ENCODE peak calls at places on chromosomes 13 and 19, in five cellular contexts. Q, H, V, A and D are unnamed samples.

GRCh38 chr19:18044825-18045304 is 36.9 kb downstream of the ARRDC2 start:
- DNase-seq in Q (peak; percentile 23), H (peak; percentile 70), A (peak; percentile 76), V (peak; percentile 83), D (no peak)

GRCh38 chr19:16417660-16418596 is 53.8 kb downstream of the EPS15L1 start:
- DNase-seq in H (peak; percentile 65), Q (peak; percentile 79), V (peak; percentile 44), A (peak; percentile 42), D (no peak)

GRCh38 chr13:113846639-113847318 is 17.1 kb downstream of the GAS6 start:
- DNase-seq in V (no peak), H (no peak), A (no peak), Q (no peak), D (no peak)

GRCh38 chr19:5774921-5775320 is 9.6 kb downstream of the PRR22 start:
- DNase-seq in V (no peak), H (no peak), Q (no peak), A (peak; percentile 8), D (no peak)

GRCh38 chr13:113874177-113874576 is 10.3 kb upstream of the GAS6 start:
- DNase-seq in V (no peak), Q (no peak), H (no peak), A (no peak), D (no peak)

GRCh38 chr19:35882074-35882832 is 13.9 kb downstream of the APLP1 start:
- DNase-seq in H (no peak), Q (no peak), A (peak; percentile 81), V (no peak), D (peak; percentile 63)

GRCh38 chr13:23289917-23290357 is 109.2 kb downstream of the SGCG start:
- DNase-seq in V (no peak), H (no peak), A (peak; percentile 47), Q (no peak), D (no peak)

GRCh38 chr19:55251296-55252081 is 7.3 kb downstream of the PPP6R1 start:
- DNase-seq in A (peak; percentile 16), V (no peak), Q (no peak), H (peak; percentile 20), D (no peak)

GRCh38 chr19:35348909-35349611 is 1.4 kb downstream of the FFAR1 start:
- DNase-seq in Q (no peak), V (no peak), A (no peak), H (no peak), D (no peak)

GRCh38 chr19:44725251-44725650 is 23.3 kb upstream of the BCL3 start:
- DNase-seq in A (no peak), V (no peak), Q (no peak), H (no peak), D (no peak)

GRCh38 chr19:13208131-13208963 is 58.1 kb downstream of the IER2 start:
- DNase-seq in V (peak; percentile 70), Q (peak; percentile 56), A (peak; percentile 76), H (peak; percentile 50), D (no peak)

GRCh38 chr13:30744056-30744684 is 8.8 kb downstream of the ALOX5AP start:
- DNase-seq in A (peak; percentile 61), H (peak; percentile 66), V (peak; percentile 71), Q (no peak), D (no peak)

GRCh38 chr13:108115739-108116138 is 99.6 kb downstream of the LIG4 start:
- DNase-seq in V (no peak), H (no peak), Q (no peak), A (no peak), D (no peak)

GRCh38 chr13:97341135-97341534 is 92.8 kb upstream of the RAP2A start:
- DNase-seq in Q (no peak), A (no peak), V (no peak), H (no peak), D (no peak)

GRCh38 chr13:102978168-102978567 is 88.0 kb downstream of the SLC10A2 start:
- DNase-seq in Q (no peak), H (no peak), A (no peak), V (no peak), D (no peak)

GRCh38 chr19:48308695-48309586 is 16.4 kb upstream of the EMP3 start:
- DNase-seq in V (no peak), Q (peak; percentile 58), H (no peak), A (no peak), D (peak; percentile 30)

GRCh38 chr13:97257800-97258799 is 36.0 kb downstream of the MBNL2 start:
- DNase-seq in V (no peak), A (peak; percentile 90), Q (peak; percentile 30), H (no peak), D (no peak)

GRCh38 chr13:43257765-43258164 is 234.4 kb downstream of the DNAJC15 start:
- DNase-seq in V (no peak), A (no peak), H (no peak), Q (no peak), D (no peak)

GRCh38 chr13:45718063-45718462 is 15.9 kb downstream of the CBY2 start:
- DNase-seq in A (peak; percentile 14), H (no peak), V (no peak), Q (no peak), D (peak; percentile 16)

GRCh38 chr19:50384685-50385535 is 763 bp downstream of the POLD1 start:
- DNase-seq in Q (no peak), H (no peak), V (no peak), A (peak; percentile 16), D (no peak)

GRCh38 chr13:99743079-99743478 is 228.5 kb downstream of the ZIC5 start:
- DNase-seq in A (no peak), Q (no peak), H (no peak), V (no peak), D (peak; percentile 66)

GRCh38 chr19:1987197-1988187 is 28.0 kb downstream of the BTBD2 start:
- DNase-seq in A (no peak), H (no peak), Q (no peak), V (no peak), D (no peak)

GRCh38 chr19:1304197-1304924 is 18.7 kb downstream of the EFNA2 start:
- DNase-seq in V (no peak), Q (no peak), A (no peak), H (no peak), D (no peak)

GRCh38 chr13:39209731-39210633 is 171.7 kb downstream of the NHLRC3 start:
- DNase-seq in H (no peak), Q (no peak), V (no peak), A (peak; percentile 11), D (no peak)

GRCh38 chr19:44697670-44698034 is 1.3 kb upstream of the CEACAM16 start:
- DNase-seq in A (no peak), Q (no peak), H (no peak), V (no peak), D (no peak)

GRCh38 chr13:42981853-42982252 is 10.2 kb downstream of the EPSTI1 start:
- DNase-seq in Q (no peak), V (no peak), A (no peak), H (no peak), D (no peak)

GRCh38 chr13:113035209-113035800 is 66.3 kb downstream of the MCF2L start:
- DNase-seq in V (no peak), Q (no peak), A (no peak), H (no peak), D (no peak)

GRCh38 chr19:8111376-8111775 is 38.0 kb downstream of the FBN3 start:
- DNase-seq in A (no peak), V (no peak), Q (no peak), H (no peak), D (no peak)

GRCh38 chr19:19835560-19836038 is 14.0 kb upstream of the ZNF506 start:
- DNase-seq in Q (no peak), H (no peak), A (no peak), V (no peak), D (no peak)

GRCh38 chr13:73171926-73172325 is 113.1 kb downstream of the KLF5 start:
- DNase-seq in Q (no peak), A (peak; percentile 46), H (no peak), V (no peak), D (no peak)

GRCh38 chr19:7871530-7872305 is 2.5 kb downstream of the PRR36 start:
- DNase-seq in V (peak; percentile 79), A (peak; percentile 85), Q (peak; percentile 92), H (peak; percentile 73), D (peak; percentile 64)

GRCh38 chr19:3366761-3367571 is 583 bp downstream of the NFIC start:
- DNase-seq in A (no peak), V (no peak), Q (no peak), H (no peak), D (no peak)

GRCh38 chr13:40438999-40439797 is 227.2 kb downstream of the FOXO1 start:
- DNase-seq in V (no peak), Q (no peak), H (no peak), A (no peak), D (no peak)

GRCh38 chr19:17348700-17349099 is 11.3 kb downstream of the GTPBP3 start:
- DNase-seq in H (no peak), A (peak; percentile 53), V (no peak), Q (peak; percentile 43), D (peak; percentile 17)

GRCh38 chr19:11179716-11180297 is 17.5 kb downstream of the KANK2 start:
- DNase-seq in H (no peak), V (no peak), A (no peak), Q (no peak), D (no peak)

GRCh38 chr19:8654591-8655339 is 24.3 kb downstream of the NFILZ start:
- DNase-seq in Q (peak; percentile 77), H (peak; percentile 66), V (peak; percentile 45), A (peak; percentile 27), D (peak; percentile 15)